ENCODE peak calls at places on chromosomes 16 and 17, in four cellular contexts. R, D, F and C are unnamed samples.

GRCh38 chr16:55169780-55170179 is 154.2 kb upstream of the IRX6 start:
- DNase-seq in R (no peak), D (no peak), F (no peak), C (no peak)

GRCh38 chr16:3865241-3865640 is 15.3 kb downstream of the CREBBP start:
- DNase-seq in F (no peak), D (no peak), R (no peak), C (no peak)

GRCh38 chr16:82643136-82643535 is 16.4 kb downstream of the CDH13 start:
- DNase-seq in F (no peak), R (no peak), D (no peak), C (no peak)

GRCh38 chr17:49523706-49524472 is 28.8 kb downstream of the NGFR start:
- DNase-seq in R (no peak), F (no peak), D (no peak), C (peak; percentile 88)

GRCh38 chr16:17408955-17409441 is 61.8 kb downstream of the XYLT1 start:
- DNase-seq in R (no peak), D (no peak), F (no peak), C (no peak)

GRCh38 chr17:60345233-60345632 is 46.7 kb downstream of the USP32 start:
- DNase-seq in R (no peak), D (no peak), F (no peak), C (no peak)

GRCh38 chr16:59905628-59906027 is 1171.5 kb upstream of the GOT2 start:
- DNase-seq in F (no peak), R (no peak), D (no peak), C (peak; percentile 88)

GRCh38 chr16:3542601-3543373 is 34.4 kb downstream of the NLRC3 start:
- DNase-seq in R (no peak), F (no peak), D (no peak), C (no peak)

GRCh38 chr16:28879261-28879840 is 1.1 kb downstream of the ATP2A1 start:
- DNase-seq in F (no peak), D (no peak), R (no peak), C (no peak)

GRCh38 chr17:43576563-43577229 is 30.6 kb upstream of the ETV4 start:
- DNase-seq in R (peak; percentile 38), D (peak; percentile 19), F (peak; percentile 78), C (no peak)
- H3K27ac ChIP-seq in R (no peak overlapping the region), D (no peak overlapping the region), F (no peak overlapping the region), C (no peak overlapping the region)

GRCh38 chr16:30092373-30093010 is 768 bp upstream of the TBX6 start:
- DNase-seq in R (peak; percentile 92), D (peak; percentile 60), F (peak; percentile 69), C (no peak)

GRCh38 chr16:30094541-30095165 is 1.4 kb downstream of the YPEL3 start:
- DNase-seq in D (no peak), F (no peak), R (no peak), C (no peak)

GRCh38 chr16:30096105-30096861 is at the start of gene YPEL3:
- DNase-seq in D (peak; percentile 91), F (peak; percentile 93), R (no peak), C (peak; percentile 49)

GRCh38 chr16:30095166-30096078 is 591 bp downstream of the YPEL3 start:
- DNase-seq in D (no peak), F (peak; percentile 63), R (no peak), C (no peak)

DNA sequence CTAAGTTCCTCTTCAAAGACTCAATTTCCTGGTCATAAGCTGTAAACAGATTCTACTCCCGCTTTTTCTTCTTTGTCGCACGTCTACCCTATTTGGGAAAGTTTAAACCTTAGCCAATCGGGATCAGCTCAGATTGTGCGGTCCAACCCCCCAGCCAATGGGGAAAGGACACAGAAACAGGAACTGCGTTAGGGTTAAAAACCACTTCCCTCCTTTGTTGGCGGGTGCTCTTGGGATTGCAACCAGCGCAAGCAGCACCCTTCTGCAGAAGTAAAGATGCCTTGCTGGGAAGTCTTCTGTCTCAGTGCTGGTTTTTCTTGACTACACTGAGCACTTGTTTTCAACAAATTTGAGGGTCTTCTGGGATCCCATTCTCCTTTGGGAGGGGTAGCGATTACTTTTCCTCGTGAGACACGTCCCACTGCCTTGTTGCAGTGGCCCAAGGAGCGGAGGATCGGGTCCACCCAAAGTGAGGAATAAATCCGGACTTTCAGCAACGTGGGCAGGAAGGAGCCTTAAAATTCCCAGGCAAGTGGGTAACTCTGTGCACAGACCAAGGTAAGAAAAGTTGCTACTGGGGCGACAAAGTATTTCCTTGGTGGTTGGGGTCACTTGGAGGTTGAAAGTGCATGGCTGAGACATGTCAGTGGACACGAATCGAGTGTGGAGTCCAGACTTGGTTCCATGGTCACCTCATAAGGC is 1.0 kb upstream of the YPEL3 start:
- DNase-seq in R (no peak), F (no peak), D (no peak), C (peak; percentile 30)
- H3K27ac ChIP-seq in R (no peak overlapping the region), F (peak overlapping the region; percentile 46), D (peak overlapping the region; percentile 95), C (no peak overlapping the region)

GRCh38 chr16:88976359-88977027 is 514 bp downstream of the CBFA2T3 start:
- DNase-seq in D (no peak), F (no peak), R (no peak), C (no peak)

GRCh38 chr16:88979616-88980015 is 2.6 kb upstream of the CBFA2T3 start:
- DNase-seq in F (no peak), R (no peak), D (no peak), C (no peak)

GRCh38 chr16:88977845-88978607 is 1.0 kb upstream of the CBFA2T3 start:
- DNase-seq in R (no peak), D (no peak), F (no peak), C (no peak)

GRCh38 chr16:88977028-88977844 is at the start of gene CBFA2T3:
- DNase-seq in F (no peak), D (peak; percentile 35), R (peak; percentile 75), C (no peak)

DNA sequence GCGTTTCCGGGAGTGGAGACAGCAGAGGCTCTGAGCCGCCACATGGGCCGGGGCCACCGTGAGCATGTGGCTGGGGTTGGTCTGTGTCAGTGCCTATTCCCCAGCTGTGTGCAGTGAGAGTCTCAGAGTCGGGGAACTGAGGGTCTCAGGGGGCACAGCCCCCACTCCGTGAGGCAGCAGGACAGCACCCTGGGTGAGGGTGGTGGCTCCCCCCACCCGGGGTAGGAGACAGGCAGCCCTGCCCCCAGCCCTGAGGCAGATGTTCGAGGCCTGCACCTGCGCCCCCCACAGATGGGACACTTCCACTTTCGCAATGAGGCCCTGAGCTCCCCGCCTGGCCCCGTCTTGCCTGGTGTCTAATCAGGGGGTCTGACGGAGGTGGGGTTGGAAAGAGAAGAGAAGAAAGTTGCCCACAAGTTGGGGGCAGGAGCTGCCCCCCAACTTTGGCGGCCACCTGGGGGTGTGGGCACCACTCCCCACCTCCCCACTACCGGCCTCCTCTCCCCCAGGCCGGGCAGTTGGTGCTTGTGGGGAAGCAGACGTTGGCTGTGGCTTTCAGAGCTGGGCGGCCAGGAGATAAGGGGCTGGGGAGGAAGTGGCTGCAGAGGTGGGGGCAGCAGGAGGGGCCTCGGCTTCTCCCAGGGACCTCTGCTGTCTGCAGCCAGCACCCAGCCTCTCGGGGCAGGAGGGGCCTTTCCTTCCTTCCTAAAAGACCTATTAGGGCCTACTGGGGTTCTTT is 1.8 kb upstream of the CBFA2T3 start:
- DNase-seq in D (no peak), R (peak; percentile 70), F (no peak), C (no peak)
- H3K27ac ChIP-seq in D (no peak overlapping the region), R (peak overlapping the region; percentile 91), F (no peak overlapping the region), C (no peak overlapping the region)

DNA sequence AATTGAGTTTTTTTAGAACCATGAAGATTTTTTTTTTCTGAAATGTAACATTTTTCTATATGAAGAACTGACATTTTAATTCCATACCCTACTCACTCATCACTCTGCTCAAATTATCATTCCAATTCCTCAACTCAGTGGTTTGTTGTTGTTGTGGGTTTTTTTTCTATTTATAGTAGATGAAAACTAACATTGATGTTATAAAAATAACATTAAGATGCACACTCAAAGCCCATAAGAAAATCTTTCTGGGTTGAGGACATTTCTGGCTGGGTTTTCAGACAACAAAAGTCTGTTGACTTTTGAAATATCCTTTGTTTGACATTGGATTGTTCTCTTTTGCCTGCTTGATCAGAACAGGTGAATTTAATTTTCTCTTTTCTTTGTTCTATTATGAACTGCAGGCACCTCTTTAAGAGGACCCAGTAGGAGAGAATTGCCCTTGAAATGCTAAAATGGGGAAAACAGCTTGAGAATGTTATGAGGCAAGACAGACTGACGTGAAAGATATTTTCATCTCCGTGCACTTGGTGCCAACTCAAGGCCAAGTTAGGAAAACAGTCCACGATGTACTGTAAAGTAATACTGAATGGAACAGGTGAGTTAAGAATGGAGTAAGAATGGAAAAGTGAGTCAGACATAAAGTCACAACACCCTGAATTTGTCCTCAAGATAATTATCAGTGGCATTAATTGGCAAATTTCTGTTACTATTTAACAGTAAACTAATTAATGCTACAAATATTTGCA is 16.1 kb upstream of the ABCA5 start:
- DNase-seq in R (no peak), D (peak; percentile 58), F (no peak), C (no peak)
- H3K27ac ChIP-seq in R (no peak overlapping the region), D (peak overlapping the region; percentile 86), F (no peak overlapping the region), C (no peak overlapping the region)

GRCh38 chr17:29567362-29568330 is 809 bp upstream of the ABHD15 start:
- DNase-seq in R (no peak), D (no peak), F (peak; percentile 83), C (peak; percentile 32)

GRCh38 chr17:29570521-29570920 is 2.0 kb downstream of the TP53I13 start:
- DNase-seq in F (peak; percentile 42), R (no peak), D (no peak), C (no peak)

GRCh38 chr17:29566473-29567361 is at the start of gene ABHD15:
- DNase-seq in F (peak; percentile 77), D (no peak), R (peak; percentile 44), C (peak; percentile 42)

GRCh38 chr17:29569245-29569950 is 897 bp downstream of the TP53I13 start:
- DNase-seq in D (no peak), F (no peak), R (no peak), C (peak; percentile 64)

DNA sequence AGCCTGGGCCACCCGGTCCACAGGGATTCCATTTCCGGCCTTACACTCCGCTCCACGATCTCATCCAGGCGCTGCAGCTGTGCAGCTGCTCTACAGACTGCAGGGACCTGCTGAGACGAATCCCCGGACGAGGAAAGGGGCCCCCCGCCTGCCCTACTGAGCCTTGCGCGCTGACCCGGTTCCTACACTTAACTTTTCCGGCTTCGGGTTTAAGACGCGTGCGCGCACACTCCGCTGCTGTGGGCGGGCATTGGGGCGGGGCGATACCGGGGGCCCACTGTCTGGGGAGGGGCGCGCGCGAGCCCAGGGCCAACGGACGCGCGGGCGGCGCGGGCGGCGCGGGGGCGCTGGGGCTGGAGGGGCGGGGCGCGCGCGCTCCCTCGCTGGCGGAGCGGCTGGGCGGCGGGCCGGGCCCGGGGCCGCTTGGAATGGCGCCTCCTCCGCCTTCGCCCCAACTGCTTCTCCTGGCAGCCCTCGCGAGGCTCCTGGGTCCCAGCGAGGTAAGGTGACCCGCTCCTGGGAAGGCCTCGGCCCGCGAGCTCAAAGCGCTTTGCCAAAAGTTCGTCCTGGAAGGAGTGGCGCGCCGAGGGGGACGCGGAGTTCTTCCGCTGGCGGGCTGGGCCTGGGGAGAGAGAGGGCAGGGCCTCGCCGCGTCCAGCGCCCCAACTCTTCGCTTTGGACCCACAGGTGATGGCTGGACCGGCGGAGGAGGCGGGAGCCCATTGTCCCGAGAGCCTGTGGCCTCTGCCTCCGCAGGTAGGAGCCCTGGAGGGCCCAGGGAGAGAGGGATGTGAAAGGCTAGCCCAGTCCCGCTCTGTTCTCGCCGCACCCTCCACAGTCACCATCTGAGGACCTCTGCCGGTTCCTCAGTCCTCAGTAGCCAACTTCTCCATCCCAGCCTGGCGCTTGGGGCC is at the start of gene TP53I13:
- DNase-seq in R (peak; percentile 76), D (peak; percentile 62), F (peak; percentile 94), C (peak; percentile 70)
- H3K27ac ChIP-seq in R (peak within 1 kb of the TSS; percentile 80), D (peak within 1 kb of the TSS; percentile 93), F (peak within 1 kb of the TSS; percentile 53), C (no peak within 1 kb of the TSS)

DNA sequence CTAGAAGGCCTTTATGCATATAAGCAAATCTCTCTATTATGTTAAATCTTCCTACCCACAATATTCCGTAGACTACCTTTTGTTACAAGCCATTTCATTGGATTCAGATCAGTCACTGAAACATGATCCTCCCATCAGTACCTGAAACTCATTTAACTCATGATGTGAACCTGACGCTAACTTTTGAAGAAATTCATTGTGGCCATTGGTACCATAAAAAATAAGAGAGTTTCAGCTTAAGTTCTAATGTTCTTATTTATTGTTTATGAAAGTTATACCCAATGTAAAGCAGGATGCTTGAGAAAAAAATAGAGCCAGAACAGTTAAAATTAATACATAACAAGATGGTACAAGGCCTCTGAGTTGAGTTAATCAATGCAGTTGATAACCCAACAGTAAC is 439.6 kb downstream of the KCNJ2 start:
- DNase-seq in R (no peak), D (no peak), F (no peak), C (no peak)
- H3K27ac ChIP-seq in R (no peak overlapping the region), D (no peak overlapping the region), F (no peak overlapping the region), C (no peak overlapping the region)